ENCODE peak calls at places on chromosomes 12 and 14, in ten cellular contexts. A is upper lobe of right lung; T is B cell; D is head of caudate nucleus; Q is stimulated activated CD8-positive, alpha-beta memory T cell treated with anti-CD3 and anti-CD28 coated beads, Interleukin-12 subunit alpha, Interleukin-12 subunit beta, amount 100 ng/mL, for 1 hour; E is putamen; J is Calu3; Z is caudate nucleus; V is NCI-H2171; C is NCI-H460. W is an unnamed sample.

GRCh38 chr12:31001581-31002360 is 71.9 kb upstream of the DDX11 start:
- DNase-seq in A (peak), T (no peak), D (no peak), Q (no peak), E (no peak), J (no peak), Z (no peak), V (no peak), C (no peak), W (no peak)

GRCh38 chr12:52156757-52157565 is 34.9 kb downstream of the KRT80 start:
- DNase-seq in A (peak), T (peak), D (peak), Q (peak), E (peak), J (peak), Z (peak), V (peak), C (peak), W (peak)

GRCh38 chr12:65826513-65827171 is 2.4 kb downstream of the HMGA2 start:
- DNase-seq in A (no peak), T (no peak), D (no peak), Q (no peak), E (no peak), J (peak), Z (no peak), V (no peak), C (no peak), W (no peak)

GRCh38 chr12:4269279-4269991 is 4.1 kb upstream of the CCND2 start:
- DNase-seq in A (peak), T (peak), D (peak), Q (peak), E (peak), J (peak), Z (peak), V (peak), C (no peak), W (peak)

GRCh38 chr14:58918066-58918465 is 270.4 kb upstream of the DAAM1 start:
- DNase-seq in A (no peak), T (no peak), D (no peak), Q (no peak), E (no peak), J (no peak), Z (no peak), V (no peak), C (no peak), W (no peak)

GRCh38 chr12:31015215-31015614 is 58.4 kb upstream of the DDX11 start:
- DNase-seq in A (peak), T (no peak), D (no peak), Q (no peak), E (no peak), J (no peak), Z (no peak), V (no peak), C (no peak), W (no peak)

GRCh38 chr12:685388-685787 is 22.1 kb upstream of the NINJ2 start:
- DNase-seq in A (no peak), T (peak), D (no peak), Q (peak), E (no peak), J (no peak), Z (no peak), V (peak), C (no peak), W (no peak)

GRCh38 chr12:109302770-109303169 is 6.3 kb downstream of the FOXN4 start:
- DNase-seq in A (no peak), T (no peak), D (no peak), Q (no peak), E (no peak), J (no peak), Z (no peak), V (no peak), C (no peak), W (no peak)

GRCh38 chr12:105334568-105334967 is 4.1 kb downstream of the C12orf75 start:
- DNase-seq in A (no peak), T (no peak), D (no peak), Q (no peak), E (no peak), J (no peak), Z (no peak), V (no peak), C (no peak), W (no peak)

GRCh38 chr14:48325486-48325885 is 650.1 kb upstream of the MDGA2 start:
- DNase-seq in A (no peak), T (no peak), D (no peak), Q (no peak), E (no peak), J (no peak), Z (no peak), V (no peak), C (no peak), W (no peak)

GRCh38 chr12:6639151-6639773 is 3.5 kb upstream of the LPAR5 start:
- DNase-seq in A (no peak), T (no peak), D (no peak), Q (no peak), E (no peak), J (no peak), Z (no peak), V (no peak), C (no peak), W (no peak)

GRCh38 chr14:101045511-101045910 is 142.0 kb upstream of the RTL1 start:
- DNase-seq in A (no peak), T (no peak), D (no peak), Q (no peak), E (no peak), J (no peak), Z (no peak), V (no peak), C (no peak), W (no peak)

GRCh38 chr14:104985675-104986486 is at the start of gene CLBA1:
- DNase-seq in A (peak), T (peak), D (peak), Q (peak), E (peak), J (peak), Z (peak), V (peak), C (peak), W (peak)

GRCh38 chr12:81375969-81376368 is 298.1 kb downstream of the ACSS3 start:
- DNase-seq in A (no peak), T (no peak), D (no peak), Q (no peak), E (no peak), J (no peak), Z (no peak), V (no peak), C (no peak), W (no peak)

GRCh38 chr12:38713294-38713693 is 192.1 kb downstream of the CPNE8 start:
- DNase-seq in A (no peak), T (no peak), D (no peak), Q (no peak), E (no peak), J (no peak), Z (no peak), V (no peak), C (no peak), W (no peak)

GRCh38 chr12:6697584-6698351 is 2.8 kb downstream of the PIANP start:
- DNase-seq in A (no peak), T (peak), D (no peak), Q (no peak), E (no peak), J (peak), Z (no peak), V (peak), C (peak), W (no peak)

GRCh38 chr12:47397664-47398281 is 308.1 kb downstream of the RPAP3 start:
- DNase-seq in A (no peak), T (peak), D (no peak), Q (no peak), E (no peak), J (peak), Z (no peak), V (no peak), C (peak), W (no peak)

GRCh38 chr14:91911474-91912032 is 35.9 kb downstream of the FBLN5 start:
- DNase-seq in A (no peak), T (peak), D (peak), Q (peak), E (peak), J (peak), Z (no peak), V (peak), C (peak), W (peak)

GRCh38 chr14:75647650-75648049 is 13.0 kb downstream of the ERG28 start:
- DNase-seq in A (no peak), T (no peak), D (no peak), Q (no peak), E (no peak), J (no peak), Z (no peak), V (no peak), C (no peak), W (no peak)

GRCh38 chr12:23415180-23415579 is 534.3 kb downstream of the SOX5 start:
- DNase-seq in A (no peak), T (no peak), D (no peak), Q (no peak), E (no peak), J (no peak), Z (no peak), V (no peak), C (no peak), W (no peak)

GRCh38 chr14:27427796-27428195 is 830.0 kb upstream of the NOVA1 start:
- DNase-seq in A (no peak), T (no peak), D (no peak), Q (no peak), E (no peak), J (no peak), Z (no peak), V (no peak), C (peak), W (no peak)

W was measured in midbrain.